ENCODE peak calls at places on chromosomes 6 and 20, in five cellular contexts. W is K562, Z is body of pancreas, D is pancreas, V is left lung. E is an unnamed sample.

GRCh38 chr20:63176035-63176434 is 39.9 kb downstream of the YTHDF1 start:
- DNase-seq in W (no peak), Z (no peak), D (no peak), V (no peak), E (no peak)

GRCh38 chr6:31651602-31652191 is 764 bp downstream of the BAG6 start:
- DNase-seq in W (peak; percentile 94), Z (peak; percentile 71), D (peak; percentile 70), V (no peak), E (no peak)

GRCh38 chr6:143397229-143398222 is 53.0 kb downstream of the ADAT2 start:
- DNase-seq in W (peak; percentile 15), Z (peak; percentile 83), D (peak; percentile 70), V (peak; percentile 78), E (peak; percentile 6)

GRCh38 chr6:56144538-56145324 is 102.6 kb downstream of the COL21A1 start:
- DNase-seq in W (no peak), Z (no peak), D (no peak), V (no peak), E (no peak)

GRCh38 chr6:54428437-54428836 is 120.2 kb downstream of the TINAG start:
- DNase-seq in W (no peak), Z (no peak), D (no peak), V (no peak), E (no peak)

GRCh38 chr6:50600280-50600679 is 113.0 kb upstream of the TFAP2D start:
- DNase-seq in W (no peak), Z (no peak), D (no peak), V (no peak), E (no peak)

GRCh38 chr6:162708971-162709370 is 18.6 kb downstream of the PRKN start:
- DNase-seq in W (no peak), Z (no peak), D (no peak), V (no peak), E (no peak)

GRCh38 chr20:47568837-47569410 is 67.2 kb downstream of the NCOA3 start:
- DNase-seq in W (no peak), Z (no peak), D (no peak), V (no peak), E (no peak)

GRCh38 chr6:39824030-39824926 is 32.1 kb downstream of the DAAM2 start:
- DNase-seq in W (no peak), Z (no peak), D (no peak), V (no peak), E (no peak)

GRCh38 chr6:52286798-52287432 is 2.4 kb upstream of the MCM3 start:
- DNase-seq in W (peak; percentile 88), Z (peak; percentile 51), D (peak; percentile 35), V (no peak), E (peak; percentile 35)

GRCh38 chr6:75922226-75922625 is 150.2 kb downstream of the IMPG1 start:
- DNase-seq in W (no peak), Z (no peak), D (no peak), V (no peak), E (no peak)

GRCh38 chr6:117448011-117448410 is 22.3 kb upstream of the ROS1 start:
- DNase-seq in W (no peak), Z (no peak), D (no peak), V (no peak), E (no peak)

GRCh38 chr6:57075092-57075491 is 14.9 kb upstream of the ZNF451 start:
- DNase-seq in W (no peak), Z (no peak), D (no peak), V (no peak), E (no peak)

GRCh38 chr6:170125447-170126300 is 165.2 kb downstream of the DLL1 start:
- DNase-seq in W (no peak), Z (peak; percentile 3), D (no peak), V (no peak), E (no peak)

GRCh38 chr20:5719861-5720401 is 30.3 kb upstream of the SHLD1 start:
- DNase-seq in W (peak; percentile 87), Z (no peak), D (no peak), V (no peak), E (no peak)

GRCh38 chr6:30684386-30685156 is 1.9 kb downstream of the PPP1R18 start:
- DNase-seq in W (peak; percentile 84), Z (no peak), D (no peak), V (peak; percentile 91), E (peak; percentile 41)

GRCh38 chr6:16333580-16333979 is 95.2 kb downstream of the GMPR start:
- DNase-seq in W (no peak), Z (no peak), D (no peak), V (no peak), E (no peak)

GRCh38 chr20:37651932-37652331 is 41.9 kb upstream of the CTNNBL1 start:
- DNase-seq in W (peak; percentile 27), Z (peak; percentile 34), D (peak; percentile 11), V (no peak), E (no peak)

GRCh38 chr20:24582373-24583168 is 113.1 kb downstream of the SYNDIG1 start:
- DNase-seq in W (no peak), Z (no peak), D (no peak), V (no peak), E (no peak)

GRCh38 chr6:9789201-9789600 is 625.7 kb downstream of the TFAP2A start:
- DNase-seq in W (no peak), Z (no peak), D (no peak), V (no peak), E (no peak)

DNA sequence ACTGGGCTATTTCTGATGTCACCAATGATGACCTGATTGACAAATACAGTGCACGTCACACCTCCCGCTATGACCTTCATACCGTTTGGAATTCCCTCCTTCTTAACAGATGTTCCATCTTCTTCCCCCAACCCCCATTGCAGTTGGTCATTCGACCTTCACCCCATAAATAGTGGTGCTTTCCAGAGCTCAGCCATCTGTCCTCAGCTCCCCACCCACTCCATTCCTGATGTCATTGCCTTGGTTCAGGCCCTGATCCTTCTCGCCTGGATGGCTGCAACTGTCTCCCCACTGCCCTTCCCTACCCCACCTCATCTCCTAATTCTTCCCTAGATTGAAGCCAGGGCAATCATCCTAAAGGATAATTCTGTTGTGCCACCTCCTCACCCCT is 198.4 kb downstream of the SOD2 start:
- DNase-seq in W (no peak), Z (no peak), D (no peak), V (no peak), E (no peak)
- H3K9me3 ChIP-seq in W (no peaks in the 10 kb centered on the region), Z (no peaks in the 10 kb centered on the region), D (no peaks in the 10 kb centered on the region), V (no peaks in the 10 kb centered on the region), E (peaks cover 4% of the 10 kb centered on the region)

DNA sequence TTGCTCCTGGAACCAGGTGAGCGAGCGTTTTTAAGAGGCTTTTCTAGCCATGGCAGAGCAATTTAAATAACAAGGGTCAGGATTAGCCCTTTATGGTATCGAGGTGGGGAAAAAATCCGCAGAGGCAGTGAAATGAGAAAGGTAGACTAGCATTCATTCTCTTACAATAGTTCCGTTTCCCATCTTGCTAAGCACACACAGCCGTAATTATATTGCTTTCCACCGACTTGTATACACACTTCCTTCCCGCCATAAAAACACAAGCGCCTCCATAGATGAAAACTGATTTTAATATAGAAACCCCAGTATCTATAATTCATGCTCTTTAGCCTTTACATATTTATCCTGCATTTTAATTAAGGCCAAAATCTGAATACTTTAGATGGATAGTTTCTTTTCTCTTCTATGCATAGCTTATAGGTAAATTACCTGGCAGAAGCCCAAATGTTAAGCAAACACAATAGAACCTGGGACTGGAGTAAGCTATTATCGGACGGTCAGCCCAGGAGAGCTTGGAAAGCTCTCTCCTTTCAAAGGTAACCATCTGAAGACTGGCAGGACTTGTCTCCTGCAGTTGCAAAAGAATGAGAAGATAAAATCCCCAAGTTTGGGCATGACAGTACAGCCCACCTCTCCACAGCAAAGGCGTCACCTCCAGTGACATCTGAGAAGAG is 90.9 kb upstream of the MC3R start:
- DNase-seq in W (no peak), Z (no peak), D (no peak), V (no peak), E (no peak)
- H3K9me3 ChIP-seq in W (no peaks in the 10 kb centered on the region), Z (no peaks in the 10 kb centered on the region), D (no peaks in the 10 kb centered on the region), V (no peaks in the 10 kb centered on the region), E (no peaks in the 10 kb centered on the region)

GRCh38 chr6:10882654-10883053 is 813 bp upstream of the GCM2 start:
- DNase-seq in W (no peak), Z (no peak), D (no peak), V (no peak), E (no peak)
- H3K9me3 ChIP-seq in W (no peaks in the 10 kb centered on the region), Z (no peaks in the 10 kb centered on the region), D (no peaks in the 10 kb centered on the region), V (no peaks in the 10 kb centered on the region), E (no peaks in the 10 kb centered on the region)

GRCh38 chr6:159398633-159399032 is 229.4 kb downstream of the FNDC1 start:
- DNase-seq in W (no peak), Z (no peak), D (no peak), V (no peak), E (no peak)

GRCh38 chr6:159400806-159401205 is 231.6 kb downstream of the FNDC1 start:
- DNase-seq in W (no peak), Z (no peak), D (no peak), V (no peak), E (no peak)

GRCh38 chr6:159395614-159396013 is 226.4 kb downstream of the FNDC1 start:
- DNase-seq in W (no peak), Z (no peak), D (no peak), V (no peak), E (no peak)

GRCh38 chr6:159404296-159404695 is 235.1 kb downstream of the FNDC1 start:
- DNase-seq in W (no peak), Z (no peak), D (no peak), V (no peak), E (no peak)

GRCh38 chr6:159399953-159400352 is 230.8 kb downstream of the FNDC1 start:
- DNase-seq in W (no peak), Z (no peak), D (no peak), V (no peak), E (no peak)
- H3K9me3 ChIP-seq in W (no peaks in the 10 kb centered on the region), Z (no peaks in the 10 kb centered on the region), D (no peaks in the 10 kb centered on the region), V (no peaks in the 10 kb centered on the region), E (no peaks in the 10 kb centered on the region)

GRCh38 chr6:154166140-154166539 is 127.1 kb downstream of the OPRM1 start:
- DNase-seq in W (no peak), Z (no peak), D (no peak), V (no peak), E (no peak)

GRCh38 chr6:154165488-154165887 is 126.4 kb downstream of the OPRM1 start:
- DNase-seq in W (no peak), Z (no peak), D (no peak), V (no peak), E (no peak)

GRCh38 chr6:154164397-154164796 is 125.4 kb downstream of the OPRM1 start:
- DNase-seq in W (no peak), Z (peak; percentile 25), D (no peak), V (no peak), E (no peak)

GRCh38 chr6:154167163-154167562 is 128.1 kb downstream of the OPRM1 start:
- DNase-seq in W (no peak), Z (no peak), D (no peak), V (no peak), E (no peak)

GRCh38 chr6:154169193-154169847 is 130.3 kb downstream of the OPRM1 start:
- DNase-seq in W (no peak), Z (no peak), D (no peak), V (no peak), E (no peak)
- H3K9me3 ChIP-seq in W (no peaks in the 10 kb centered on the region), Z (no peaks in the 10 kb centered on the region), D (no peaks in the 10 kb centered on the region), V (no peaks in the 10 kb centered on the region), E (no peaks in the 10 kb centered on the region)

DNA sequence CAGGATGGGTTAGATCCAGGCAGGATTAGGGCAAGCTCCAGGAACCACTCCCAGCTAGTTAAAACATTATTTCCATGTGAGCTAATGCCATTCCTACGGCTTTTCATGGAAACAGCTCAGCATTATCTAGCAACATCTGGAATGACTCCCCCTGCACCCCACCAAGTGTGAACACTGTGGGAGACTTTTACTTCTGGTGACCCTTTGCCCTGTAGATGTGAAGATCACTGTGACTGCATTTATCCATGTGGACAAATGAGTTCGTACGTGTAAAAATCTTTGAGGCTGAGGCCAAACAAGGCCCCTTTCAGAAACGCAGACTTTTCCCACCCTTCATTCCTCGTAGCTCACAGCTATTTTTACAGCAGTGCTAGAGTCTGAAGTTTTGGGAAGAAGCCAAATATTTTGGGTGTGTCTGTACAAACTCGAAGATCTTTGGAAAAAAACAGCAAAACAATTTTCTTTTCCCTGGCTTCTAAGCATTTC is 221.8 kb upstream of the SOX4 start:
- DNase-seq in W (no peak), Z (no peak), D (no peak), V (no peak), E (no peak)
- H3K9me3 ChIP-seq in W (no peaks in the 10 kb centered on the region), Z (no peaks in the 10 kb centered on the region), D (no peaks in the 10 kb centered on the region), V (no peaks in the 10 kb centered on the region), E (no peaks in the 10 kb centered on the region)